ENCODE peak calls at places on chromosomes 2 and 18, in ten cellular contexts. E is K562; W is endothelial cell of umbilical vein; O is foreskin fibroblast; A is A549; F is CD8-positive, alpha-beta T cell; R is dorsolateral prefrontal cortex; D is prostate gland; U is lower lobe of right lung; S is psoas muscle. L is an unnamed sample.

GRCh38 chr2:230664128-230664527 is 48.5 kb upstream of the CAB39 start:
- DNase-seq in E (no peak), W (no peak), O (no peak), A (no peak), F (no peak), R (no peak), D (no peak), U (no peak), S (no peak), L (peak; percentile 59)

GRCh38 chr2:221561770-221562169 is 10.3 kb downstream of the EPHA4 start:
- DNase-seq in E (no peak), W (no peak), O (no peak), A (no peak), F (no peak), R (no peak), D (no peak), U (no peak), S (no peak), L (no peak)

GRCh38 chr2:240914645-240915525 is 8.7 kb downstream of the CROCC2 start:
- DNase-seq in E (no peak), W (no peak), O (no peak), A (no peak), F (no peak), R (no peak), D (no peak), U (peak; percentile 41), S (peak; percentile 41), L (no peak)

GRCh38 chr2:109322111-109322510 is 193.1 kb downstream of the SH3RF3 start:
- DNase-seq in E (no peak), W (peak; percentile 87), O (peak; percentile 98), A (no peak), F (no peak), R (peak; percentile 79), D (peak; percentile 95), U (peak; percentile 70), S (peak; percentile 95), L (peak; percentile 87)

GRCh38 chr2:120759543-120760331 is 24.1 kb downstream of the GLI2 start:
- DNase-seq in E (no peak), W (no peak), O (no peak), A (no peak), F (no peak), R (no peak), D (no peak), U (peak; percentile 28), S (no peak), L (no peak)

GRCh38 chr2:42421601-42422252 is 60.7 kb upstream of the COX7A2L start:
- DNase-seq in E (no peak), W (no peak), O (no peak), A (no peak), F (no peak), R (no peak), D (no peak), U (no peak), S (no peak), L (no peak)

GRCh38 chr2:133171396-133172004 is 396.8 kb downstream of the NCKAP5 start:
- DNase-seq in E (peak; percentile 51), W (peak; percentile 79), O (peak; percentile 43), A (peak; percentile 66), F (no peak), R (no peak), D (peak; percentile 12), U (no peak), S (no peak), L (peak; percentile 66)

GRCh38 chr2:102303589-102303988 is 7.8 kb upstream of the IL1RL1 start:
- DNase-seq in E (no peak), W (no peak), O (no peak), A (no peak), F (no peak), R (no peak), D (no peak), U (no peak), S (no peak), L (no peak)

GRCh38 chr2:71578665-71579371 is 125.5 kb downstream of the DYSF start:
- DNase-seq in E (no peak), W (no peak), O (no peak), A (no peak), F (no peak), R (peak; percentile 91), D (no peak), U (no peak), S (peak; percentile 71), L (no peak)

GRCh38 chr2:1964659-1965058 is 220.3 kb upstream of the PXDN start:
- DNase-seq in E (no peak), W (no peak), O (no peak), A (no peak), F (no peak), R (no peak), D (no peak), U (no peak), S (no peak), L (no peak)

GRCh38 chr2:213188971-213189899 is 37.8 kb upstream of the IKZF2 start:
- DNase-seq in E (no peak), W (no peak), O (no peak), A (no peak), F (no peak), R (peak; percentile 14), D (no peak), U (peak; percentile 30), S (no peak), L (no peak)

GRCh38 chr18:78912336-78912735 is 67.3 kb upstream of the SALL3 start:
- DNase-seq in E (no peak), W (no peak), O (no peak), A (no peak), F (peak; percentile 41), R (no peak), D (no peak), U (no peak), S (no peak), L (no peak)

GRCh38 chr2:72141881-72142742 is 5.5 kb downstream of the CYP26B1 start:
- DNase-seq in E (no peak), W (no peak), O (no peak), A (no peak), F (peak; percentile 38), R (peak; percentile 7), D (no peak), U (no peak), S (no peak), L (no peak)

GRCh38 chr18:75247601-75248421 is 37.2 kb downstream of the TSHZ1 start:
- DNase-seq in E (no peak), W (peak; percentile 86), O (no peak), A (peak; percentile 7), F (no peak), R (no peak), D (no peak), U (no peak), S (no peak), L (peak; percentile 34)

DNA sequence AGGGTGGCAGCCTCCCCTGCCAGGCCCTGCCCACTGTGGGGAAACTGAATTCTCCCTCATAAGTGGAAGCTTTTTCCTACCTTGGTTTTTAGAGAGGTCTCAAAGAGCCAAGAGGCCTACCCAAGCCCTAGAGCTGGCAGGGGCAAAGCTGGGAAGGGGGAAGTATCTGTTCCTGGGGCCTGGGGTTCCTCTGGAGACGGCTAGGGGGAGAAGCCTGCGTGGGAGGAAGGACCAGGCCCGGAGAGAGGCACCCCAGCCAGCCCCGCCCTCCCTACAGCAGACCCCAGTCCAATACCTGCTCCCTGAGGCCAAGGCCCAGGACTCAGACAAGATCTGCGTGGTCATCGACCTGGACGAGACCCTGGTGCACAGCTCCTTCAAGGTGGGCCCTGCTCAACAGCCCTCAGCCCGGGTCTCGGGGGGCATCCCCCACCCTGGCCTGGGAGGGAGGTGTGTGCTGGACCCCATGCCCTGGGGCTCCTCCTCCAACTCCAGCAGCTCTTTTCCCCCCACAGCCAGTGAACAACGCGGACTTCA is 2.2 kb downstream of the CTDSP1 start:
- DNase-seq in E (no peak), W (no peak), O (no peak), A (no peak), F (no peak), R (no peak), D (no peak), U (no peak), S (no peak), L (no peak)
- H3K4me3 ChIP-seq in E (peak overlapping the region; percentile 57), W (no peak overlapping the region), O (peak overlapping the region; percentile 81), A (no peak overlapping the region), F (peak overlapping the region; percentile 27), R (peak overlapping the region; percentile 99), D (no peak overlapping the region), U (peak overlapping the region; percentile 99), S (peak overlapping the region; percentile 91), L (peak overlapping the region; percentile 86)

GRCh38 chr2:34365937-34366336 is 766.8 kb upstream of the FAM98A start:
- DNase-seq in E (no peak), W (no peak), O (no peak), A (no peak), F (no peak), R (no peak), D (no peak), U (no peak), S (no peak), L (peak; percentile 12)
- TF ChIP-seq CTCF in E (no peak), W (no peak), O (no peak), A (no peak), F (no peak), R (no peak), D (no peak), U (no peak), S (no peak), L (peak; percentile 17)

GRCh38 chr2:53445376-53446072 is 322.1 kb upstream of the CHAC2 start:
- DNase-seq in E (no peak), W (no peak), O (no peak), A (no peak), F (no peak), R (peak; percentile 48), D (no peak), U (no peak), S (no peak), L (no peak)
- H3K4me3 ChIP-seq in E (no peak overlapping the region), W (no peak overlapping the region), O (no peak overlapping the region), A (no peak overlapping the region), F (no peak overlapping the region), R (no peak overlapping the region), D (no peak overlapping the region), U (no peak overlapping the region), S (no peak overlapping the region), L (no peak overlapping the region)

DNA sequence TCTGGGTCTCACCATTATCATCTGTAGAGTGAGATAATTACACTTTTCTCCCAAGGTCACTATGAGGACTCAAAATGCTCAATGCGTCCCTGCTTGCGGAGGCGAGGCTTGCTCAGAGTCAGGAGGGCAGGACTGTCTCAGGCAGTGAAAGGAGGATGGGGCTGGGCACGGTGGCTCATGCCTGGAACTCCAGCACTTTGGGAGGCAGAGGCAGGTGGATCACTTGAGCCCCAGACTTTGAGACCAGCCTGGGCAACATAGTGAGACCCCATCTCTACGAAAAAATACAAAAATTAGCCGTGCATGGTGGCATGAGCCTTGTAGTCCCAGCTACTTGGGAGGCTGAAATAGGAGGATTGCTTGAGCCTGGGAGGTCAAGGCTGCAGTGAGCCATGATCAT is 1.8 kb upstream of the KCNIP3 start:
- DNase-seq in E (no peak), W (no peak), O (no peak), A (no peak), F (no peak), R (no peak), D (no peak), U (no peak), S (no peak), L (no peak)
- TF ChIP-seq CTCF in E (no peak), W (no peak), O (no peak), A (no peak), F (no peak), R (no peak), D (no peak), U (no peak), S (no peak), L (no peak)

L was measured in astrocyte of the cerebellum.